ENCODE peak calls at places on chromosomes 5 and 9, in six cellular contexts. F is breast epithelium, L is cardiac muscle cell, S is fibroblast of mammary gland, J is Calu3, W is GM10248. U is an unnamed sample.

GRCh38 chr9:87787735-87788134 is 61.8 kb downstream of the CTSL start:
- DNase-seq in F (no peak), J (no peak), L (no peak), S (peak), W (no peak), U (peak)

GRCh38 chr9:89469003-89469402 is 28.9 kb downstream of the SEMA4D start:
- DNase-seq in L (no peak), F (no peak), W (no peak), J (no peak), S (no peak), U (no peak)

GRCh38 chr9:135213566-135213965 is 126.1 kb downstream of the OLFM1 start:
- DNase-seq in L (peak), W (no peak), F (no peak), S (no peak), J (no peak), U (no peak)

GRCh38 chr5:62312036-62312435 is 6.0 kb downstream of the KIF2A start:
- DNase-seq in W (no peak), L (no peak), F (no peak), J (no peak), S (peak), U (peak)

GRCh38 chr9:76610009-76610352 is 151.0 kb downstream of the GCNT1 start:
- DNase-seq in J (no peak), F (no peak), L (no peak), W (no peak), S (peak), U (peak)

GRCh38 chr5:35180046-35180445 is 50.2 kb downstream of the PRLR start:
- DNase-seq in F (no peak), S (no peak), L (no peak), W (no peak), J (no peak), U (no peak)

GRCh38 chr9:12065050-12065449 is 628.1 kb upstream of the TYRP1 start:
- DNase-seq in S (peak), F (no peak), J (no peak), W (no peak), L (no peak), U (no peak)

GRCh38 chr5:151671979-151672378 is 14.7 kb downstream of the SPARC start:
- DNase-seq in W (no peak), L (no peak), F (no peak), J (no peak), S (peak), U (peak)

GRCh38 chr5:10740384-10740783 is 20.6 kb downstream of the DAP start:
- DNase-seq in W (no peak), F (no peak), L (no peak), J (no peak), S (no peak), U (no peak)

GRCh38 chr9:34589371-34589655 is 211 bp downstream of the CNTFR start:
- DNase-seq in S (no peak), J (no peak), W (no peak), L (no peak), F (no peak), U (no peak)

GRCh38 chr5:39420482-39421145 is 4.2 kb downstream of the DAB2 start:
- DNase-seq in F (no peak), L (no peak), W (no peak), S (peak), J (no peak), U (no peak)

GRCh38 chr9:33861917-33862453 is 45.0 kb downstream of the UBE2R2 start:
- DNase-seq in W (no peak), S (no peak), J (no peak), L (no peak), F (no peak), U (no peak)

GRCh38 chr5:175282611-175283225 is 161.3 kb downstream of the DRD1 start:
- DNase-seq in J (no peak), S (no peak), W (no peak), L (no peak), F (no peak), U (no peak)

GRCh38 chr5:96142786-96143434 is 181.3 kb upstream of the ELL2 start:
- DNase-seq in W (no peak), L (no peak), J (no peak), S (peak), F (no peak), U (peak)

GRCh38 chr5:3386676-3387075 is 209.0 kb upstream of the IRX1 start:
- DNase-seq in F (no peak), W (no peak), J (no peak), L (no peak), S (no peak), U (no peak)

GRCh38 chr9:79020266-79020665 is 551.5 kb upstream of the TLE4 start:
- DNase-seq in J (no peak), S (no peak), W (no peak), L (no peak), F (no peak), U (no peak)

GRCh38 chr5:77213601-77214000 is 3.1 kb downstream of the PDE8B start:
- DNase-seq in F (no peak), J (no peak), W (no peak), S (no peak), L (no peak), U (no peak)

GRCh38 chr5:77214151-77214550 is 3.7 kb downstream of the PDE8B start:
- DNase-seq in L (no peak), W (no peak), F (no peak), S (no peak), J (no peak), U (no peak)

GRCh38 chr5:77223653-77224052 is 13.2 kb downstream of the PDE8B start:
- DNase-seq in L (no peak), S (no peak), F (no peak), W (no peak), J (no peak), U (no peak)

GRCh38 chr5:77222722-77223121 is 12.2 kb downstream of the PDE8B start:
- DNase-seq in J (no peak), W (no peak), F (no peak), S (no peak), L (no peak), U (no peak)

GRCh38 chr5:77218263-77218662 is 7.8 kb downstream of the PDE8B start:
- DNase-seq in L (peak), F (no peak), W (no peak), J (no peak), S (no peak), U (peak)
- TF ChIP-seq CTCF in L (peak), F (no peak), W (no peak), J (no peak), S (peak), U (no peak)

GRCh38 chr5:78065663-78066062 is 228.8 kb downstream of the AP3B1 start:
- DNase-seq in W (no peak), J (no peak), S (peak), F (no peak), L (no peak), U (no peak)
- TF ChIP-seq CTCF in W (peak), J (no peak), S (peak), F (no peak), L (no peak), U (no peak)

DNA sequence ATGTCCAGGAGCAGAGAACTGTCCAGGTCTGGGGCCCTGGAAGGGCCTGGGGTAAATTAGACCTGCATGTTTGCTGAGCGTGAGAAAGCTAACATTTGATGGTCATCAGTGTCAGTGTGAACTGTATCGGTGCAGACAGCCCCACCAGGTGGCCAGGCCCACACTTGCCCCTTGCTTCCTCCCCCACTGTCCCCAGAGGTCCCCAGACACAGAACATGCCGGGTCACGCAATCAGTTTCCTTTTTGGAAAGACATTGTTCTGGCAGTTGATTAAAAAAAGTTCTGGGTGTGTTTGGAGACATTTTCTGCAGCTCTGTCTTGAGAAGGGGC is 1.5 kb downstream of the NKD2 start:
- DNase-seq in F (no peak), L (no peak), S (no peak), W (no peak), J (no peak), U (no peak)
- TF ChIP-seq CTCF in F (peak), L (peak), S (no peak), W (no peak), J (no peak), U (no peak)

GRCh38 chr5:163565492-163565891 is 60.1 kb downstream of the MAT2B start:
- DNase-seq in L (peak), F (no peak), S (no peak), W (no peak), J (no peak), U (no peak)

GRCh38 chr5:163564321-163564924 is 59.0 kb downstream of the MAT2B start:
- DNase-seq in S (peak), J (peak), F (no peak), W (peak), L (peak), U (peak)

GRCh38 chr5:163566678-163567077 is 61.3 kb downstream of the MAT2B start:
- DNase-seq in J (no peak), F (no peak), S (no peak), L (no peak), W (no peak), U (no peak)

GRCh38 chr5:163567811-163568210 is 62.4 kb downstream of the MAT2B start:
- DNase-seq in F (no peak), L (no peak), S (no peak), W (no peak), J (no peak), U (no peak)

GRCh38 chr5:163565931-163566608 is 60.7 kb downstream of the MAT2B start:
- DNase-seq in S (no peak), F (no peak), L (peak), W (peak), J (peak), U (peak)
- TF ChIP-seq CTCF in S (no peak), F (no peak), L (no peak), W (no peak), J (no peak), U (no peak)

U was measured in MCF 10A.